ENCODE peak calls at places on chromosomes 6 and 20, in six cellular contexts. One of them, this sample, is unnamed.
A peak's percentile ranks its signal among the peaks of the same experiment; 100 is the strongest.

GRCh38 chr6:54874349-54875048 is 27.9 kb downstream of the FAM83B start:
- DNase-seq in AG04450: no peak
- DNase-seq in nephron progenitor cell: no peak
- DNase-seq in activated B cell treated with CpG ODN at 0.5 μM for 24 hours: no peak
- DNase-seq in brain microvascular endothelial cell: no peak
- DNase-seq in colonic mucosa: no peak
- DNase-seq in this sample: no peak

GRCh38 chr20:46056970-46057855 is 28.2 kb downstream of the SLC12A5 start:
- DNase-seq in colonic mucosa: peak; percentile 33
- DNase-seq in nephron progenitor cell: peak; percentile 93
- DNase-seq in brain microvascular endothelial cell: no peak
- DNase-seq in activated B cell treated with CpG ODN at 0.5 μM for 24 hours: no peak
- DNase-seq in AG04450: no peak
- DNase-seq in this sample: peak; percentile 18

GRCh38 chr6:6869084-6869483 is 238.7 kb upstream of the RREB1 start:
- DNase-seq in brain microvascular endothelial cell: no peak
- DNase-seq in nephron progenitor cell: no peak
- DNase-seq in colonic mucosa: no peak
- DNase-seq in activated B cell treated with CpG ODN at 0.5 μM for 24 hours: no peak
- DNase-seq in AG04450: no peak
- DNase-seq in this sample: no peak

GRCh38 chr20:57545927-57546662 is 14.8 kb upstream of the PCK1 start:
- DNase-seq in AG04450: no peak
- DNase-seq in colonic mucosa: peak; percentile 15
- DNase-seq in nephron progenitor cell: no peak
- DNase-seq in brain microvascular endothelial cell: no peak
- DNase-seq in activated B cell treated with CpG ODN at 0.5 μM for 24 hours: no peak
- DNase-seq in this sample: no peak

GRCh38 chr6:73004817-73005216 is 220.5 kb downstream of the KHDC1L start:
- DNase-seq in AG04450: no peak
- DNase-seq in activated B cell treated with CpG ODN at 0.5 μM for 24 hours: no peak
- DNase-seq in brain microvascular endothelial cell: no peak
- DNase-seq in nephron progenitor cell: no peak
- DNase-seq in colonic mucosa: no peak
- DNase-seq in this sample: no peak

GRCh38 chr6:12371151-12371550 is 81.0 kb downstream of the EDN1 start:
- DNase-seq in nephron progenitor cell: no peak
- DNase-seq in activated B cell treated with CpG ODN at 0.5 μM for 24 hours: no peak
- DNase-seq in AG04450: no peak
- DNase-seq in colonic mucosa: no peak
- DNase-seq in brain microvascular endothelial cell: no peak
- DNase-seq in this sample: no peak

GRCh38 chr20:47727170-47727880 is 58.0 kb downstream of the SULF2 start:
- DNase-seq in nephron progenitor cell: no peak
- DNase-seq in activated B cell treated with CpG ODN at 0.5 μM for 24 hours: peak; percentile 73
- DNase-seq in colonic mucosa: peak; percentile 49
- DNase-seq in AG04450: no peak
- DNase-seq in brain microvascular endothelial cell: no peak
- DNase-seq in this sample: peak; percentile 100

GRCh38 chr6:132459605-132459952 is 53.3 kb downstream of the STX7 start:
- DNase-seq in activated B cell treated with CpG ODN at 0.5 μM for 24 hours: no peak
- DNase-seq in AG04450: no peak
- DNase-seq in nephron progenitor cell: no peak
- DNase-seq in brain microvascular endothelial cell: no peak
- DNase-seq in colonic mucosa: no peak
- DNase-seq in this sample: no peak

GRCh38 chr6:118761643-118762042 is 110.3 kb upstream of the CEP85L start:
- DNase-seq in AG04450: no peak
- DNase-seq in colonic mucosa: no peak
- DNase-seq in brain microvascular endothelial cell: no peak
- DNase-seq in nephron progenitor cell: no peak
- DNase-seq in activated B cell treated with CpG ODN at 0.5 μM for 24 hours: no peak
- DNase-seq in this sample: no peak

GRCh38 chr20:4897600-4897999 is 103.7 kb downstream of the SLC23A2 start:
- DNase-seq in nephron progenitor cell: no peak
- DNase-seq in colonic mucosa: no peak
- DNase-seq in brain microvascular endothelial cell: no peak
- DNase-seq in AG04450: no peak
- DNase-seq in activated B cell treated with CpG ODN at 0.5 μM for 24 hours: no peak
- DNase-seq in this sample: no peak

GRCh38 chr20:4896119-4896700 is 105.1 kb downstream of the SLC23A2 start:
- DNase-seq in brain microvascular endothelial cell: no peak
- DNase-seq in AG04450: no peak
- DNase-seq in nephron progenitor cell: no peak
- DNase-seq in colonic mucosa: no peak
- DNase-seq in activated B cell treated with CpG ODN at 0.5 μM for 24 hours: no peak
- DNase-seq in this sample: no peak

GRCh38 chr20:4898282-4898681 is 103.0 kb downstream of the SLC23A2 start:
- DNase-seq in nephron progenitor cell: no peak
- DNase-seq in brain microvascular endothelial cell: peak; percentile 76
- DNase-seq in AG04450: peak; percentile 43
- DNase-seq in colonic mucosa: peak; percentile 62
- DNase-seq in activated B cell treated with CpG ODN at 0.5 μM for 24 hours: no peak
- DNase-seq in this sample: no peak

GRCh38 chr20:4898845-4899244 is 102.5 kb downstream of the SLC23A2 start:
- DNase-seq in activated B cell treated with CpG ODN at 0.5 μM for 24 hours: no peak
- DNase-seq in colonic mucosa: peak; percentile 29
- DNase-seq in nephron progenitor cell: no peak
- DNase-seq in brain microvascular endothelial cell: no peak
- DNase-seq in AG04450: no peak
- DNase-seq in this sample: no peak

DNA sequence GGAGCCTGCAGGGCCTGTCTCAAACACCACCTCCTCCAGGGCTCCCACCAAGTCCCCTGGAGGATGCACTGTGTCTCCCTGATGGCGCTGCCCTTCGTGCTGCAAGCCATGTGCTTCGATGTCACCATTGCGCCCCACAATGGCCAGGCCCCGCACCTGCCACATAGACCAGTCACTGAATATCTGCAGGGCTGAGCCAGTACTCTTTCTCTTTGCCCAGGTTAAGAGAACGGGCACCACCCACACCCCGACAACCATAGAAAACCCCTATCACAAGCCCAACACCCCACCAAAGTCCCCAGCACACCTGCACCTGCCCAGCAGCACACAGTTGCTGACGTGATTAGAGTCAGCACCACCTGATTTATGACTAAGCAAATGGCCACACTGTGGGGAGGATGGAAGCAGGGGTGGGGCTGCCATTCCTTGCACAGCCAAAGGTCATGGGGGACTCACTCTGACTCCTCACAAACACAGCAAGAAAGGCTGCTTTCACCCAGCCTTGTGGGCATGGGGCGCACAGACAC is 104.3 kb downstream of the SLC23A2 start:
- DNase-seq in nephron progenitor cell: no peak
- DNase-seq in colonic mucosa: peak; percentile 36
- DNase-seq in brain microvascular endothelial cell: no peak
- DNase-seq in AG04450: no peak
- DNase-seq in activated B cell treated with CpG ODN at 0.5 μM for 24 hours: no peak
- DNase-seq in this sample: peak; percentile 54
- TF ChIP-seq CTCF in nephron progenitor cell: no peak
- TF ChIP-seq CTCF in colonic mucosa: no peak
- TF ChIP-seq CTCF in brain microvascular endothelial cell: no peak
- TF ChIP-seq CTCF in AG04450: no peak
- TF ChIP-seq CTCF in activated B cell treated with CpG ODN at 0.5 μM for 24 hours: no peak
- TF ChIP-seq CTCF in this sample: peak; percentile 8

GRCh38 chr20:39676857-39677351 is 714.8 kb downstream of the DHX35 start:
- DNase-seq in activated B cell treated with CpG ODN at 0.5 μM for 24 hours: no peak
- DNase-seq in nephron progenitor cell: no peak
- DNase-seq in AG04450: no peak
- DNase-seq in brain microvascular endothelial cell: no peak
- DNase-seq in colonic mucosa: peak; percentile 20
- DNase-seq in this sample: no peak
- TF ChIP-seq CTCF in activated B cell treated with CpG ODN at 0.5 μM for 24 hours: no peak
- TF ChIP-seq CTCF in nephron progenitor cell: peak; percentile 9
- TF ChIP-seq CTCF in AG04450: peak; percentile 51
- TF ChIP-seq CTCF in brain microvascular endothelial cell: no peak
- TF ChIP-seq CTCF in colonic mucosa: peak; percentile 18
- TF ChIP-seq CTCF in this sample: no peak

DNA sequence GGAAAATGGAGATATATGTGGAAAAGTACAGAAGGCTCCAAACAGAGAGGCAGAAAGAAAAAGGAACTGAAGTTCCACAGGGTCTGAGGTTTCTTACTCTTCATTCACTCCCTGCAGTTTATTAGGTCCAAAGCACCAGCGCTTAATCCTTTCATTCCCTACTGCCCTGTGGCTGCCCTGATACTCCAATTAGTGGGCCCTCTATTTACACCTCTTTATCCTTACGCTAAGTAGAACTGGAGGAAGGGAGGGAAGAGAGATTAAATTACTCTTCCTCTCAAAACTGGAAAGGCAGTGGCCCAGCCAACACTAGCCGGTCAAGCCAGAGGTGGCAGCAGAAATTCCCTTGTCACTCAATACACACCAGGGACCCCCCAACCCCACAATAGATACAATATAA is 20.4 kb downstream of the TRERF1 start:
- DNase-seq in activated B cell treated with CpG ODN at 0.5 μM for 24 hours: no peak
- DNase-seq in brain microvascular endothelial cell: no peak
- DNase-seq in nephron progenitor cell: no peak
- DNase-seq in colonic mucosa: no peak
- DNase-seq in AG04450: no peak
- DNase-seq in this sample: no peak
- TF ChIP-seq CTCF in activated B cell treated with CpG ODN at 0.5 μM for 24 hours: no peak
- TF ChIP-seq CTCF in brain microvascular endothelial cell: no peak
- TF ChIP-seq CTCF in nephron progenitor cell: no peak
- TF ChIP-seq CTCF in colonic mucosa: no peak
- TF ChIP-seq CTCF in AG04450: no peak
- TF ChIP-seq CTCF in this sample: no peak

DNA sequence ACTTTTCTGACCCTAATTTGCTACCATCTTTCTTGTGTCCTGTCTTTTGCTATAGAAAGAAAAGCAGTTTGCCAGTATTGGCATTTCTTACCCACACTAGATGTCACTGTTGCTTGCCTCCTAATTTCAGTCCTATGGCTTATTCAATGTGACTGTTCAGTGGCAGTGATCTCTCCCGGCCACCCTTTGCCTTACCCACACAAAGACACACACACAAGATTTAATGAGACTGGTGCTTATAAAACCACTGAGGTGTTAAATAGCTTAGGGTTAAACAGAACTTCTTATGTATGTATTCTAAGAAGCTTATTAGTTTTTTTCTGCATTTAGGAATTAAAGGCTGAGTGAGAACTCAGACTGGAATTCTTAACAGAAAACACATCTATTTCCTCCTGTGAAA is 233.6 kb upstream of the ASCC3 start:
- DNase-seq in activated B cell treated with CpG ODN at 0.5 μM for 24 hours: no peak
- DNase-seq in brain microvascular endothelial cell: peak; percentile 47
- DNase-seq in colonic mucosa: peak; percentile 19
- DNase-seq in nephron progenitor cell: peak; percentile 25
- DNase-seq in AG04450: no peak
- DNase-seq in this sample: no peak
- TF ChIP-seq CTCF in activated B cell treated with CpG ODN at 0.5 μM for 24 hours: no peak
- TF ChIP-seq CTCF in brain microvascular endothelial cell: peak; percentile 68
- TF ChIP-seq CTCF in colonic mucosa: peak; percentile 47
- TF ChIP-seq CTCF in nephron progenitor cell: peak; percentile 72
- TF ChIP-seq CTCF in AG04450: peak; percentile 47
- TF ChIP-seq CTCF in this sample: peak; percentile 18

DNA sequence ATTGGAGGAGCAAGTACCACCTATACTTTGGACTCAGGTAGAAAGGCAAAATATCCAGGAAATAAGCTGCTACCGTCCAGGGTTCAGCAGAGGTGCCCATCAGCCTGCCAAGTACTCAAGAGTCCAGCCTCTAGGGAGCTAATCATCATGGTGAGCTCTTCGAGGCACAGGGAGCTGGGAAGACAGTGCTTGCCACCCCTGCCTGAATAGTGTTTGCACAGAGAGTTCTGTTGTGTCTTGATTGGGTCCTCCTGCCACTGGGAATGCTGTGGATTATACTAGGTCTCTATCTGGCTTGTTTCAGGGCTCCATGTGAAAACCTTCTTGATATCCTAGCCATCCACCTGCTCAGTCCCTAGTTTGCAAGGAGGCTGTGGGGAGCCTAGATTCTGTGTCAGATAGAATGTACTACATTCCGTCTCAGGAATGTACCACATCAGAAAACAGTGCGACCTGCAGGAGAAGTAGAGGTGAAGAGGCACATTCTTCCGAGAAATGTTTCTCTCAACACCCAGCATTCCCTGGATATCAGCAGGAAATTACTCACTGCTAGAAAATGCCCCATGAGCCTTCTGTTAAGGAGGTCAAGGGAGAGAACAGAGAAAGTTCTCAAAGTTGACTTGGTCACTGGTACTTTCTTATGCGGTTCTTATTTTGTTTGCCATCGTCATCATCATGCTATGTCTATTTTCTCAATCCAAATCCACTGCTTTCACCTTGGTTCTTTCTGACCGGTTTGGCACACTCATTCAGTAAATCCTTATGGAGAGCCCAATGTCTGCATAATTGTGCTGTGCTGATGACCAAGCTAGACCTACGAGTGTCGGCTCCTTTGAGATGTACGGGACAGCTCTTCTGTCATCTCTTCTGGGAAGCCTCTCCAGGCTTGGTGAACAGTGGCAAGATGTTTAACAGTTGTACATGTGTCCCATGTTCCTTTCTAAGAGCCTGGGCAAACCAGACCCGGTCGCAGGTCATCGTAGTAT is 30.7 kb downstream of the PTPN1 start:
- DNase-seq in AG04450: peak; percentile 79
- DNase-seq in nephron progenitor cell: no peak
- DNase-seq in colonic mucosa: no peak
- DNase-seq in activated B cell treated with CpG ODN at 0.5 μM for 24 hours: no peak
- DNase-seq in brain microvascular endothelial cell: peak; percentile 93
- DNase-seq in this sample: no peak
- TF ChIP-seq CTCF in AG04450: no peak
- TF ChIP-seq CTCF in nephron progenitor cell: no peak
- TF ChIP-seq CTCF in colonic mucosa: no peak
- TF ChIP-seq CTCF in activated B cell treated with CpG ODN at 0.5 μM for 24 hours: no peak
- TF ChIP-seq CTCF in brain microvascular endothelial cell: peak; percentile 46
- TF ChIP-seq CTCF in this sample: no peak

DNA sequence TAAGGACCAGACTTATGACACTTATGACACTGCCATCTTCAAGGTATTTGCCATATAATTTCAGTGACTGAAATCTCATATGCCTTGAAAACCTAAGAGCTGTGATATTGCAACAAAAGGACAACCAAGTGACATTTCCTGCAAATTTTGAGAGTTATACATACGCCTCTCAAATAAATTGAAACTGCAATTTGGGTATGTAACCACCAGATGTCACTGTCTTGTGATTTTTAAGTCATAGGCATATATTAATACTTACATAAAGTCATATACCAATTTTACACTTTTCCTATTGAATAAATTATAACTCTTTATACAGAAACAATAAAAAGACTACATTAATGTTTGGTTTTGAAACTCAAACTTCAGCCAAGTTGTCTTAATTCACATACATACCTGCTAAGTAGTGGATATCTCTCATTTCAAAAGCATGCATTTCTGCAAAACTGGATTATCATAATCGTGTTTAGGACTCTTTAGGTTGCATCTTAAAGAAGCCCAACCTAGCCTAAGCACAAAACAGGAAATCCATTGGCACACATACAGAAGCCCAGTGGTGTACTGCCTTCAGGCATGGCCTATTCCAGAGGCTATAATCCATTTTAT is 180.2 kb downstream of the PACRG start:
- DNase-seq in AG04450: no peak
- DNase-seq in brain microvascular endothelial cell: peak; percentile 32
- DNase-seq in nephron progenitor cell: no peak
- DNase-seq in activated B cell treated with CpG ODN at 0.5 μM for 24 hours: no peak
- DNase-seq in colonic mucosa: no peak
- DNase-seq in this sample: peak; percentile 22
- TF ChIP-seq CTCF in AG04450: peak; percentile 48
- TF ChIP-seq CTCF in brain microvascular endothelial cell: peak; percentile 16
- TF ChIP-seq CTCF in nephron progenitor cell: peak; percentile 51
- TF ChIP-seq CTCF in activated B cell treated with CpG ODN at 0.5 μM for 24 hours: no peak
- TF ChIP-seq CTCF in colonic mucosa: peak; percentile 41
- TF ChIP-seq CTCF in this sample: peak; percentile 37

This sample was measured in HL-60.